ENCODE peak calls at places on chromosomes 7 and 10, in four cellular contexts. F is activated naive CD8-positive, alpha-beta T cell treated with anti-CD3 and anti-CD28 coated beads, Interleukin-2, amount 50 U/mL, for 16 hours; C is activated CD4-positive, alpha-beta T cell treated with anti-CD3 and anti-CD28 coated beads, Interleukin-2, amount 50 U/mL, for 1 hour; G is AG08395. D is an unnamed sample.
A peak's percentile ranks its signal among the peaks of the same experiment; 100 is the strongest.

GRCh38 chr7:88686468-88687229 is 72.9 kb upstream of the ZNF804B start:
- DNase-seq in F (no peak), C (no peak), G (no peak), D (no peak)

GRCh38 chr7:499853-500485 is 19.7 kb downstream of the PDGFA start:
- DNase-seq in F (no peak), C (no peak), G (no peak), D (no peak)

GRCh38 chr7:44548893-44549292 is 7.8 kb upstream of the NPC1L1 start:
- DNase-seq in F (no peak), C (no peak), G (no peak), D (no peak)

GRCh38 chr7:116216956-116217570 is 6.7 kb downstream of the TES start:
- DNase-seq in F (no peak), C (no peak), G (no peak), D (peak; percentile 44)

GRCh38 chr10:44857363-44858016 is 53.6 kb upstream of the TMEM72 start:
- DNase-seq in F (no peak), C (peak; percentile 48), G (peak; percentile 86), D (peak; percentile 68)

GRCh38 chr10:24720096-24720495 is 3.6 kb downstream of the ARHGAP21 start:
- DNase-seq in F (no peak), C (no peak), G (no peak), D (no peak)

GRCh38 chr10:46020871-46021553 is 9.4 kb downstream of the NCOA4 start:
- DNase-seq in F (no peak), C (no peak), G (peak; percentile 48), D (no peak)

GRCh38 chr10:77041636-77042258 is 595.9 kb downstream of the KCNMA1 start:
- DNase-seq in F (no peak), C (no peak), G (no peak), D (no peak)

GRCh38 chr7:47471358-47471703 is 110.6 kb downstream of the TNS3 start:
- DNase-seq in F (no peak), C (no peak), G (no peak), D (no peak)

GRCh38 chr10:88743999-88744398 is 15.8 kb upstream of the LIPN start:
- DNase-seq in F (no peak), C (no peak), G (no peak), D (peak; percentile 34)

GRCh38 chr7:69364814-69365587 is 233.3 kb upstream of the AUTS2 start:
- DNase-seq in F (no peak), C (no peak), G (no peak), D (no peak)

GRCh38 chr10:110110338-110110737 is 97.1 kb upstream of the MXI1 start:
- DNase-seq in F (no peak), C (no peak), G (no peak), D (peak; percentile 19)

GRCh38 chr7:153061913-153062528 is 302.5 kb downstream of the ACTR3B start:
- DNase-seq in F (no peak), C (no peak), G (no peak), D (no peak)

GRCh38 chr10:131901181-131901829 is 497 bp downstream of the PPP2R2D start:
- DNase-seq in F (no peak), C (peak; percentile 38), G (peak; percentile 40), D (peak; percentile 51)

GRCh38 chr10:79111846-79112614 is 43.3 kb downstream of the ZMIZ1 start:
- DNase-seq in F (no peak), C (no peak), G (no peak), D (no peak)

GRCh38 chr10:102819054-102819453 is 18.2 kb downstream of the CYP17A1 start:
- DNase-seq in F (no peak), C (no peak), G (no peak), D (no peak)

GRCh38 chr7:55081067-55081853 is 62.4 kb downstream of the EGFR start:
- DNase-seq in F (no peak), C (no peak), G (no peak), D (no peak)

GRCh38 chr10:131931981-131932380 is 31.2 kb downstream of the PPP2R2D start:
- DNase-seq in F (no peak), C (no peak), G (no peak), D (no peak)

GRCh38 chr10:126519188-126519587 is 130.9 kb upstream of the ADAM12 start:
- DNase-seq in F (no peak), C (no peak), G (no peak), D (no peak)

GRCh38 chr7:6579446-6579845 is 2.2 kb downstream of the ZDHHC4 start:
- DNase-seq in F (no peak), C (no peak), G (peak; percentile 19), D (peak; percentile 48)

D was measured in kidney tubule cell.